ENCODE peak calls at places on chromosomes 6 and 20, in ten cellular contexts. One of them, this sample, is unnamed.

GRCh38 chr6:21500894-21501293 is 92.7 kb upstream of the SOX4 start:
- DNase-seq in Peyer's patch: peak
- DNase-seq in cardiac muscle cell: no peak
- DNase-seq in effector memory CD4-positive, alpha-beta T cell: no peak
- DNase-seq in heart right ventricle: no peak
- DNase-seq in CD4-positive, alpha-beta memory T cell: no peak
- DNase-seq in substantia nigra: no peak
- DNase-seq in hepatocyte: no peak
- DNase-seq in neuronal stem cell: no peak
- DNase-seq in prostate gland: no peak
- DNase-seq in this sample: no peak

GRCh38 chr6:105272783-105273182 is 93.0 kb upstream of the POPDC3 start:
- DNase-seq in Peyer's patch: no peak
- DNase-seq in prostate gland: no peak
- DNase-seq in CD4-positive, alpha-beta memory T cell: no peak
- DNase-seq in substantia nigra: no peak
- DNase-seq in neuronal stem cell: no peak
- DNase-seq in hepatocyte: peak
- DNase-seq in heart right ventricle: peak
- DNase-seq in effector memory CD4-positive, alpha-beta T cell: no peak
- DNase-seq in cardiac muscle cell: peak
- DNase-seq in this sample: no peak

GRCh38 chr6:100134703-100135102 is 140.7 kb upstream of the MCHR2 start:
- DNase-seq in cardiac muscle cell: peak
- DNase-seq in prostate gland: no peak
- DNase-seq in effector memory CD4-positive, alpha-beta T cell: no peak
- DNase-seq in substantia nigra: no peak
- DNase-seq in hepatocyte: no peak
- DNase-seq in CD4-positive, alpha-beta memory T cell: no peak
- DNase-seq in neuronal stem cell: no peak
- DNase-seq in heart right ventricle: no peak
- DNase-seq in Peyer's patch: no peak
- DNase-seq in this sample: no peak

GRCh38 chr6:112330071-112330876 is 16.9 kb upstream of the RFPL4B start:
- DNase-seq in CD4-positive, alpha-beta memory T cell: no peak
- DNase-seq in hepatocyte: no peak
- DNase-seq in substantia nigra: no peak
- DNase-seq in Peyer's patch: no peak
- DNase-seq in neuronal stem cell: no peak
- DNase-seq in cardiac muscle cell: peak
- DNase-seq in prostate gland: no peak
- DNase-seq in effector memory CD4-positive, alpha-beta T cell: no peak
- DNase-seq in heart right ventricle: no peak
- DNase-seq in this sample: no peak

GRCh38 chr6:113182370-113183141 is 674.6 kb upstream of the MARCKS start:
- DNase-seq in Peyer's patch: no peak
- DNase-seq in effector memory CD4-positive, alpha-beta T cell: no peak
- DNase-seq in CD4-positive, alpha-beta memory T cell: no peak
- DNase-seq in hepatocyte: no peak
- DNase-seq in neuronal stem cell: no peak
- DNase-seq in prostate gland: no peak
- DNase-seq in substantia nigra: no peak
- DNase-seq in cardiac muscle cell: peak
- DNase-seq in heart right ventricle: no peak
- DNase-seq in this sample: no peak

GRCh38 chr20:57814529-57814928 is 104.7 kb upstream of the PMEPA1 start:
- DNase-seq in hepatocyte: no peak
- DNase-seq in cardiac muscle cell: no peak
- DNase-seq in effector memory CD4-positive, alpha-beta T cell: no peak
- DNase-seq in CD4-positive, alpha-beta memory T cell: no peak
- DNase-seq in Peyer's patch: no peak
- DNase-seq in heart right ventricle: no peak
- DNase-seq in prostate gland: no peak
- DNase-seq in neuronal stem cell: no peak
- DNase-seq in substantia nigra: no peak
- DNase-seq in this sample: no peak

GRCh38 chr20:32576560-32576959 is 8.6 kb downstream of the NOL4L start:
- DNase-seq in Peyer's patch: no peak
- DNase-seq in hepatocyte: no peak
- DNase-seq in heart right ventricle: no peak
- DNase-seq in prostate gland: no peak
- DNase-seq in cardiac muscle cell: no peak
- DNase-seq in substantia nigra: no peak
- DNase-seq in effector memory CD4-positive, alpha-beta T cell: no peak
- DNase-seq in CD4-positive, alpha-beta memory T cell: no peak
- DNase-seq in neuronal stem cell: no peak
- DNase-seq in this sample: no peak

GRCh38 chr6:41442800-41443501 is 103.2 kb upstream of the FOXP4 start:
- DNase-seq in neuronal stem cell: no peak
- DNase-seq in effector memory CD4-positive, alpha-beta T cell: no peak
- DNase-seq in cardiac muscle cell: peak
- DNase-seq in prostate gland: peak
- DNase-seq in substantia nigra: no peak
- DNase-seq in CD4-positive, alpha-beta memory T cell: no peak
- DNase-seq in heart right ventricle: peak
- DNase-seq in Peyer's patch: no peak
- DNase-seq in hepatocyte: peak
- DNase-seq in this sample: no peak

GRCh38 chr6:26204332-26205160 is 117.3 kb downstream of the HFE start:
- DNase-seq in heart right ventricle: peak
- DNase-seq in effector memory CD4-positive, alpha-beta T cell: peak
- DNase-seq in prostate gland: peak
- DNase-seq in CD4-positive, alpha-beta memory T cell: peak
- DNase-seq in hepatocyte: peak
- DNase-seq in cardiac muscle cell: peak
- DNase-seq in Peyer's patch: peak
- DNase-seq in substantia nigra: peak
- DNase-seq in neuronal stem cell: peak
- DNase-seq in this sample: peak

GRCh38 chr6:30565772-30566171 is 5.5 kb upstream of the ABCF1 start:
- DNase-seq in substantia nigra: no peak
- DNase-seq in hepatocyte: no peak
- DNase-seq in CD4-positive, alpha-beta memory T cell: no peak
- DNase-seq in cardiac muscle cell: peak
- DNase-seq in Peyer's patch: no peak
- DNase-seq in prostate gland: no peak
- DNase-seq in neuronal stem cell: no peak
- DNase-seq in heart right ventricle: no peak
- DNase-seq in effector memory CD4-positive, alpha-beta T cell: no peak
- DNase-seq in this sample: no peak

GRCh38 chr6:150142657-150143501 is at the start of gene PPP1R14C:
- DNase-seq in effector memory CD4-positive, alpha-beta T cell: no peak
- DNase-seq in hepatocyte: peak
- DNase-seq in prostate gland: no peak
- DNase-seq in Peyer's patch: peak
- DNase-seq in neuronal stem cell: peak
- DNase-seq in cardiac muscle cell: peak
- DNase-seq in heart right ventricle: peak
- DNase-seq in substantia nigra: peak
- DNase-seq in CD4-positive, alpha-beta memory T cell: no peak
- DNase-seq in this sample: no peak

GRCh38 chr20:19181552-19181951 is 30.9 kb upstream of the SLC24A3 start:
- DNase-seq in heart right ventricle: no peak
- DNase-seq in neuronal stem cell: no peak
- DNase-seq in substantia nigra: no peak
- DNase-seq in CD4-positive, alpha-beta memory T cell: no peak
- DNase-seq in cardiac muscle cell: no peak
- DNase-seq in Peyer's patch: no peak
- DNase-seq in prostate gland: no peak
- DNase-seq in hepatocyte: no peak
- DNase-seq in effector memory CD4-positive, alpha-beta T cell: no peak
- DNase-seq in this sample: no peak

GRCh38 chr6:108737594-108738546 is 110.4 kb upstream of the ARMC2 start:
- DNase-seq in hepatocyte: peak
- DNase-seq in effector memory CD4-positive, alpha-beta T cell: no peak
- DNase-seq in cardiac muscle cell: peak
- DNase-seq in neuronal stem cell: no peak
- DNase-seq in prostate gland: no peak
- DNase-seq in Peyer's patch: peak
- DNase-seq in CD4-positive, alpha-beta memory T cell: no peak
- DNase-seq in heart right ventricle: peak
- DNase-seq in substantia nigra: no peak
- DNase-seq in this sample: no peak

GRCh38 chr20:49854190-49854875 is 41.7 kb downstream of the SLC9A8 start:
- DNase-seq in Peyer's patch: no peak
- DNase-seq in effector memory CD4-positive, alpha-beta T cell: no peak
- DNase-seq in prostate gland: no peak
- DNase-seq in CD4-positive, alpha-beta memory T cell: no peak
- DNase-seq in substantia nigra: no peak
- DNase-seq in neuronal stem cell: no peak
- DNase-seq in cardiac muscle cell: no peak
- DNase-seq in heart right ventricle: no peak
- DNase-seq in hepatocyte: no peak
- DNase-seq in this sample: no peak
- H3K27ac ChIP-seq in Peyer's patch: no peak
- H3K27ac ChIP-seq in effector memory CD4-positive, alpha-beta T cell: no peak
- H3K27ac ChIP-seq in prostate gland: no peak
- H3K27ac ChIP-seq in CD4-positive, alpha-beta memory T cell: no peak
- H3K27ac ChIP-seq in substantia nigra: no peak
- H3K27ac ChIP-seq in neuronal stem cell: no peak
- H3K27ac ChIP-seq in cardiac muscle cell: no peak
- H3K27ac ChIP-seq in heart right ventricle: no peak
- H3K27ac ChIP-seq in hepatocyte: no peak
- H3K27ac ChIP-seq in this sample: no peak

GRCh38 chr6:157670466-157671186 is 152.4 kb upstream of the SNX9 start:
- DNase-seq in hepatocyte: no peak
- DNase-seq in cardiac muscle cell: peak
- DNase-seq in prostate gland: no peak
- DNase-seq in Peyer's patch: no peak
- DNase-seq in effector memory CD4-positive, alpha-beta T cell: no peak
- DNase-seq in neuronal stem cell: no peak
- DNase-seq in substantia nigra: no peak
- DNase-seq in heart right ventricle: peak
- DNase-seq in CD4-positive, alpha-beta memory T cell: no peak
- DNase-seq in this sample: no peak

GRCh38 chr6:157669747-157670216 is 153.3 kb upstream of the SNX9 start:
- DNase-seq in hepatocyte: peak
- DNase-seq in effector memory CD4-positive, alpha-beta T cell: no peak
- DNase-seq in CD4-positive, alpha-beta memory T cell: no peak
- DNase-seq in prostate gland: peak
- DNase-seq in neuronal stem cell: no peak
- DNase-seq in heart right ventricle: peak
- DNase-seq in Peyer's patch: peak
- DNase-seq in substantia nigra: peak
- DNase-seq in cardiac muscle cell: peak
- DNase-seq in this sample: peak

GRCh38 chr6:157667211-157668033 is 155.6 kb upstream of the SNX9 start:
- DNase-seq in heart right ventricle: peak
- DNase-seq in CD4-positive, alpha-beta memory T cell: peak
- DNase-seq in effector memory CD4-positive, alpha-beta T cell: peak
- DNase-seq in prostate gland: peak
- DNase-seq in hepatocyte: peak
- DNase-seq in neuronal stem cell: peak
- DNase-seq in substantia nigra: peak
- DNase-seq in Peyer's patch: peak
- DNase-seq in cardiac muscle cell: peak
- DNase-seq in this sample: peak

GRCh38 chr6:157668034-157668401 is 155.0 kb upstream of the SNX9 start:
- DNase-seq in cardiac muscle cell: no peak
- DNase-seq in CD4-positive, alpha-beta memory T cell: no peak
- DNase-seq in effector memory CD4-positive, alpha-beta T cell: no peak
- DNase-seq in neuronal stem cell: no peak
- DNase-seq in hepatocyte: no peak
- DNase-seq in substantia nigra: no peak
- DNase-seq in prostate gland: no peak
- DNase-seq in Peyer's patch: no peak
- DNase-seq in heart right ventricle: no peak
- DNase-seq in this sample: no peak

GRCh38 chr6:157668690-157669089 is 154.4 kb upstream of the SNX9 start:
- DNase-seq in neuronal stem cell: no peak
- DNase-seq in substantia nigra: no peak
- DNase-seq in prostate gland: no peak
- DNase-seq in cardiac muscle cell: no peak
- DNase-seq in Peyer's patch: no peak
- DNase-seq in CD4-positive, alpha-beta memory T cell: no peak
- DNase-seq in effector memory CD4-positive, alpha-beta T cell: no peak
- DNase-seq in hepatocyte: no peak
- DNase-seq in heart right ventricle: no peak
- DNase-seq in this sample: no peak
- H3K27ac ChIP-seq in neuronal stem cell: no peak
- H3K27ac ChIP-seq in substantia nigra: no peak
- H3K27ac ChIP-seq in prostate gland: no peak
- H3K27ac ChIP-seq in cardiac muscle cell: no peak
- H3K27ac ChIP-seq in Peyer's patch: no peak
- H3K27ac ChIP-seq in CD4-positive, alpha-beta memory T cell: no peak
- H3K27ac ChIP-seq in effector memory CD4-positive, alpha-beta T cell: no peak
- H3K27ac ChIP-seq in hepatocyte: no peak
- H3K27ac ChIP-seq in heart right ventricle: peak
- H3K27ac ChIP-seq in this sample: no peak

DNA sequence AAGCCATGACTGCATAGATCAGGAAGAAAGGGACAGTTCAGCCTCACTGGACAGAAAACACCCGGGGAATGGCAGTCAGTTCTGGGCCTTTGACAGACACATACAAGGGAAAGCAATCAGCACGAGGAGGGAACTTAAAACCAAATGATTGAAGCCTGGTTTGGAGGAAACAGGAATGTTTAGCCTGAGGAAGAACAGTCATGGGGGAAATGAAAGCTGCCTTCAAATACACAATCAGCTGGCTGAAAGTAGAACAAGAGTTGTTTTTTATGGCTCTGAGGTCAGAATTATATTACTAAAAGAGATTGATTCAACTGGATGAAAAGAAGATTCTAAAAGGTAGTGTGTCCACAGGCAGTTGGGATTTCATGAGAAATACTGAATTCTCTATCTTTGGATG is 216.8 kb downstream of the IBTK start:
- DNase-seq in prostate gland: no peak
- DNase-seq in cardiac muscle cell: no peak
- DNase-seq in effector memory CD4-positive, alpha-beta T cell: no peak
- DNase-seq in neuronal stem cell: no peak
- DNase-seq in hepatocyte: no peak
- DNase-seq in CD4-positive, alpha-beta memory T cell: no peak
- DNase-seq in substantia nigra: no peak
- DNase-seq in heart right ventricle: no peak
- DNase-seq in Peyer's patch: no peak
- DNase-seq in this sample: no peak
- H3K27ac ChIP-seq in prostate gland: no peak
- H3K27ac ChIP-seq in cardiac muscle cell: peak
- H3K27ac ChIP-seq in effector memory CD4-positive, alpha-beta T cell: no peak
- H3K27ac ChIP-seq in neuronal stem cell: no peak
- H3K27ac ChIP-seq in hepatocyte: no peak
- H3K27ac ChIP-seq in CD4-positive, alpha-beta memory T cell: no peak
- H3K27ac ChIP-seq in substantia nigra: no peak
- H3K27ac ChIP-seq in heart right ventricle: peak
- H3K27ac ChIP-seq in Peyer's patch: no peak
- H3K27ac ChIP-seq in this sample: no peak

DNA sequence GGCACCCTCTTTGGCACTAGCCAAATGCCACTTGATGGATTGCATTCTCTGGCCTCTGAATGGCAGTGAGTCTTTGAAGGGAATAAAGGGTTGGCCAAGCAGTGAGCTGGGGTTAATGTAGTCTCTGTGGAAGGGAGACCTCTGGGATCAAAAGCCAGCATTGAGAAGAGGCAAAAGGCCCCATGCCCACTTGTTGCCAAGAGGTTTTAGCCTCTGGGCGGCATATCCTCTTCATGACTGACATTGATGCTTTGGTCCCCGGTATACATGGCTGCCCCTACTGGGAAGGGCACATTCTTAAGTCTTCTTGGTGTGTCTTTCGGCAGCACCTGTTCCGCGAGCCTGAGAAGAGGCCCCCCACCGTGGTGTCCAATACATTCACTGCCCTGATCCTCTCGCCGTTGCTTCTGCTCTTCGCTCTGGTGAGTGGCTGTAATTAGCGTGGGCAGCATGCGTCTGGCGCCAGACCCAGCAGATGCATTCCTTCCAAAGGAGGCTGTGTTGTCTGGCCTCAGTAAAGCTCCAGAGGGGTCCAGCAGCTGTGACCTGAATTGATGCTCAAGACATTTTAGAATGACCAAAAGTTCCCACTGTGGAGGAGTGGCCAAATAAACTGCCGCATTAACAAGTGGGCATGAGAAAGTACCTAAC is 29.5 kb downstream of the GHRH start:
- DNase-seq in hepatocyte: no peak
- DNase-seq in heart right ventricle: no peak
- DNase-seq in neuronal stem cell: no peak
- DNase-seq in substantia nigra: no peak
- DNase-seq in effector memory CD4-positive, alpha-beta T cell: no peak
- DNase-seq in Peyer's patch: peak
- DNase-seq in CD4-positive, alpha-beta memory T cell: no peak
- DNase-seq in prostate gland: no peak
- DNase-seq in cardiac muscle cell: no peak
- DNase-seq in this sample: no peak
- H3K27ac ChIP-seq in hepatocyte: no peak
- H3K27ac ChIP-seq in heart right ventricle: no peak
- H3K27ac ChIP-seq in neuronal stem cell: peak
- H3K27ac ChIP-seq in substantia nigra: no peak
- H3K27ac ChIP-seq in effector memory CD4-positive, alpha-beta T cell: no peak
- H3K27ac ChIP-seq in Peyer's patch: no peak
- H3K27ac ChIP-seq in CD4-positive, alpha-beta memory T cell: no peak
- H3K27ac ChIP-seq in prostate gland: no peak
- H3K27ac ChIP-seq in cardiac muscle cell: no peak
- H3K27ac ChIP-seq in this sample: no peak

This sample was measured in iPS DF 6.9.